ENCODE peak calls at places on chromosomes 3 and 15, in nine cellular contexts. D is AG04450; M is colonic mucosa; U is body of pancreas; F is CD4-positive, alpha-beta T cell; V is GM23338; X is foreskin fibroblast; Q is fibroblast of pulmonary artery; O is sigmoid colon. K is an unnamed sample.

GRCh38 chr3:127473244-127474024 is 117.1 kb downstream of the TPRA1 start:
- DNase-seq in F (no peak), Q (no peak), D (no peak), O (no peak), V (peak), M (no peak), U (peak), X (no peak), K (peak)

GRCh38 chr15:25248583-25249235 is 190.1 kb downstream of the UBE3A start:
- DNase-seq in D (no peak), U (peak), X (no peak), Q (no peak), M (peak), V (no peak), F (no peak), O (peak), K (no peak)

GRCh38 chr15:92653836-92654524 is 1.6 kb downstream of the FAM174B start:
- DNase-seq in V (no peak), D (no peak), M (peak), X (no peak), O (peak), F (no peak), U (peak), Q (no peak), K (no peak)

GRCh38 chr3:49500408-49501257 is 30.6 kb downstream of the DAG1 start:
- DNase-seq in M (peak), F (no peak), V (no peak), D (peak), U (peak), X (peak), O (peak), Q (peak), K (peak)

GRCh38 chr3:84984429-84984828 is 25.6 kb downstream of the CADM2 start:
- DNase-seq in O (no peak), Q (no peak), F (no peak), M (no peak), V (no peak), X (no peak), U (no peak), D (no peak), K (no peak)

GRCh38 chr3:107365051-107365450 is 12.2 kb upstream of the CCDC54 start:
- DNase-seq in D (no peak), Q (no peak), F (no peak), V (no peak), O (no peak), M (no peak), X (no peak), U (no peak), K (no peak)

GRCh38 chr15:53759333-53759975 is at the start of gene WDR72:
- DNase-seq in D (no peak), U (peak), F (no peak), Q (no peak), M (peak), V (peak), O (no peak), X (no peak), K (no peak)

GRCh38 chr15:87610366-87610765 is 646.2 kb downstream of the NTRK3 start:
- DNase-seq in U (no peak), D (no peak), M (no peak), Q (peak), X (no peak), V (no peak), F (no peak), O (no peak), K (no peak)

GRCh38 chr3:78970656-78971055 is 797.1 kb downstream of the ROBO1 start:
- DNase-seq in U (no peak), O (no peak), X (no peak), F (no peak), Q (no peak), D (no peak), V (no peak), M (no peak), K (no peak)

GRCh38 chr15:37682304-37682703 is 252.1 kb upstream of the TMCO5A start:
- DNase-seq in O (no peak), Q (peak), V (peak), F (no peak), X (peak), D (no peak), U (no peak), M (no peak), K (peak)

DNA sequence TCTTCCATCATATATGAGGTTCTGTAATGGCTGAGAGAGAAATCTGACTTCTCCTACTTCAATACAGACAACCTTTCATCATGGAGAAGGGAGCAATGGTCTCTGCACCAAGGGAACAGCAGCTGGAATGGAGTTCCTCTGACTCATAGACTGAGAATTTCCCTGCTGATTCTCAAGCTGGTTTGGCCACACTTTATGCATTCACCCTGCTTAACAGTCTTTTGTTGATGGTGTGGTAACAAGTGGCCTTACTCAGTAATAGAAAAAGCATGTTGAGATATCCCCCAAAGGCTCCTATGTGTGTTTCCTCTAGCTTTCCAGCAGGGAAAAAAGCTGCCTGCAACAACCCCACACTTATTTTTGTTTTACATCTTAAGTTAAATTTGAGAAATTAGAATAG is 138.1 kb downstream of the GREM1 start:
- DNase-seq in X (peak), D (peak), V (peak), Q (peak), U (no peak), M (no peak), F (no peak), O (no peak), K (peak)
- TF ChIP-seq CTCF in X (no peak), D (peak), V (no peak), Q (peak), U (no peak), M (no peak), F (no peak), O (no peak), K (no peak)

GRCh38 chr15:100595964-100596363 is 6.0 kb downstream of the LINS1 start:
- DNase-seq in X (no peak), Q (no peak), V (no peak), U (no peak), M (no peak), D (no peak), O (no peak), F (no peak), K (no peak)

GRCh38 chr15:100596792-100597191 is 5.2 kb downstream of the LINS1 start:
- DNase-seq in M (peak), F (peak), D (no peak), U (peak), Q (peak), O (no peak), V (no peak), X (no peak), K (peak)

GRCh38 chr15:100593431-100593830 is 8.6 kb downstream of the LINS1 start:
- DNase-seq in F (no peak), M (no peak), O (no peak), X (no peak), V (no peak), Q (no peak), U (no peak), D (no peak), K (no peak)

GRCh38 chr15:100591835-100592234 is 10.1 kb downstream of the LINS1 start:
- DNase-seq in O (no peak), U (no peak), X (no peak), M (no peak), V (no peak), D (no peak), Q (no peak), F (no peak), K (no peak)

DNA sequence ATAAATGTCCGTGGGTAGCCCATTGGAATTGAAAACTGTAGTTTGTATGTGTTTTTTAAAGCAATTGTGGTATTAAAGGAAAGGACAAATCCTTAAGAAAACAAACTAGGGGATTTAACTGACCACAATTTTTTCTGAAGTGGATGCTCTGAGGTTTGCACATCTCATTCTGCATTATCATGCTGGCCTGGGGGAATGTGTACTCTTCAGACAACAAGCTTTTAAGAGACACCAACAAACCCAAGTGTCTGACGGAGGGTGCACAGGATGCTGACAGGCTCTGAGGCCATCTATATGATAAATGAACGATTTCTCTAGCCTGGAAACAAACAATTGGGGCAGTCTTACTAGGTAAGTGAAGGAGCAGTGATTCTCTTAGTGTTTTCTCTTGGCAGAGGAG is 9.1 kb downstream of the LINS1 start:
- DNase-seq in X (peak), D (no peak), F (no peak), Q (no peak), O (no peak), M (no peak), U (no peak), V (no peak), K (no peak)
- TF ChIP-seq CTCF in X (no peak), D (no peak), F (no peak), Q (no peak), O (no peak), M (no peak), U (no peak), V (no peak), K (no peak)

DNA sequence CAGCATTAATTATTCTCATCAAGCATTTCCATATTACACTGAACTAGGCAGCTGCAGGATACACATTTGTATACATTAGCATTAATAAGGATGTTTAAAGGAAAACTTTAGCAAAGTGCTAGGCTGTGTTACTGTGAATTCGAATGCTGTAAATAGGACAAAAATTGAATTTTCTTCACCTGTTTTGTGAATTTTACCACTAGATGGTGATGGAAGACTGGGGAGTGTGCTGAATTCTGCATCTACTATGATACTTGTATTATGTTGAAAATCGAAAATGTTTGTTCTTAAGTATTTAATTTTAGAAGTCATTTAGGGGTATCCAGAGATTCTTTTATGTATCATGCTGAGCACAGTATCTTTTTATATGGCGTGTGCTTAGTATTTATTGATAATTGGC is 12.3 kb upstream of the P2RY14 start:
- DNase-seq in X (peak), F (no peak), M (no peak), U (no peak), O (no peak), V (no peak), Q (peak), D (no peak), K (peak)
- TF ChIP-seq CTCF in X (peak), F (no peak), M (no peak), U (peak), O (no peak), V (peak), Q (peak), D (peak), K (peak)

DNA sequence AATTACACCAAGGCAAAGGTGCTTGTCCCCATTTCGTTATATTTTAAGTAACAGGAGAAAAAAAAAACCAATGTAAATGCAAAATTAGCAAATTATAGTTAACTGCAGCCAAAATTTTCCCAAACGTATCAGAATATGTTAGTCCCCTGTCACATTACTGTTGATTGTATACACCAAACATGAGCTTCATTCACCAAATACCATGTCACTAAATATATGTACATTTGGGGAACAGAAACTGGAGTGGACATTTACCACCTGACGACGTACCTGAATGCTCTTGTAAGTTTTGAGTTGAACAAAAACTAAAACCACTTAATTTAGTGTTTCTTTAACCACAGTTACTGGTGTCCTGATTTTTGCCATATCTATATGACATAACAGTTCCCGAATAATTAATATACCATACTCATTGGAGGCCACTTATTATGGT is 3.3 kb upstream of the FOXP1 start:
- DNase-seq in V (no peak), U (no peak), X (no peak), M (no peak), O (no peak), D (no peak), F (no peak), Q (no peak), K (no peak)
- TF ChIP-seq CTCF in V (no peak), U (no peak), X (no peak), M (peak), O (no peak), D (no peak), F (peak), Q (no peak), K (no peak)

GRCh38 chr3:57184516-57184915 is 15.3 kb downstream of the HESX1 start:
- DNase-seq in V (no peak), F (no peak), D (no peak), M (no peak), Q (no peak), O (no peak), X (peak), U (no peak), K (no peak)

GRCh38 chr3:57176045-57176444 is 10.9 kb upstream of the IL17RD start:
- DNase-seq in X (no peak), U (no peak), V (no peak), M (no peak), F (no peak), O (no peak), Q (no peak), D (no peak), K (no peak)

DNA sequence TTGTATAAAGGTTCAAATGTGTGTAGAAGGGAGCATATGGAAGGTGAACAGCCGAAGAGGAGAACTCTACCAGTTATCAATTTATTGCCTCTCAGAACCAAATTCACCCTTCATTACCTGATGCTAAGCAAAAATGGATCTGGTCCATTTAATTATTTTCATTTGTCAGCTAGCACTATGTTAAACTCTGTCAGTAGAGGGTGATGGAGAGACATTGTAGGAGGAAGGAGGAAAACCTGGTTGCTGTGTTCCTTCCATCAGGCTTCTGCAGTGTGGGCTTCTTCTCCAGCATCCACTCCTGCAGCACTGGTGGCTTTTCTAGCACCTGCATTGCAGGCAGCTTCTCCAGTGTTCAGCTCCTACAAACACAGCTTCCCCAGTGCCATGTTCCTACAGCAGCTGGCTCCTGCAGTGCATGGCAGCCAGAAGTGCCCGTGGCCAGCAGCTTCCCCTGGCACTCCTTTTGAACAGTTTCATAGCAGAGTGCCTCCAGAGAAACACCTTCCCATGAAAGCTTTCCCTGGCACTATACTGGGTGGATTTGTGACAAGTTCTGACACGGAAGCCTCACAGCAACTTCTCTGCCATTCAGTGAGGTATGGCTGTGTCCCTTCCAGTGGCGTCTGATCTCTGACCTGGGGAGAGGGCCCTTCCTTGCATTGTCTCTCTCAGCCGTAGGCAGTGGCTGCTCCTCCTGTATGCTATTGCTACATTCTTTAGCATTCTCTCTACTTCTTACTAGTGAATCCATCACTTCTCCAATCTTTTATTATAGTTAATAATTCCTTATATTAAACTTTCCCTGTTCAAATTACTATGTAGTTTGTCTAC is 14.6 kb upstream of the IL17RD start:
- DNase-seq in F (no peak), D (peak), X (peak), M (no peak), V (peak), U (no peak), Q (peak), O (no peak), K (peak)
- TF ChIP-seq CTCF in F (peak), D (peak), X (peak), M (no peak), V (peak), U (peak), Q (peak), O (no peak), K (peak)

GRCh38 chr3:134522541-134522940 is 36.7 kb downstream of the CEP63 start:
- DNase-seq in O (no peak), F (no peak), U (no peak), Q (no peak), X (no peak), V (no peak), M (no peak), D (no peak), K (no peak)

GRCh38 chr3:134526319-134526718 is 40.5 kb downstream of the CEP63 start:
- DNase-seq in O (no peak), D (no peak), Q (no peak), M (no peak), U (no peak), V (no peak), F (no peak), X (no peak), K (no peak)

GRCh38 chr3:134527538-134528186 is 41.8 kb downstream of the CEP63 start:
- DNase-seq in Q (no peak), F (no peak), O (no peak), X (no peak), U (no peak), D (no peak), M (no peak), V (no peak), K (no peak)

GRCh38 chr3:134525293-134525692 is 39.4 kb downstream of the CEP63 start:
- DNase-seq in O (no peak), D (no peak), V (no peak), X (no peak), M (no peak), U (no peak), F (no peak), Q (no peak), K (no peak)

GRCh38 chr3:134527037-134527436 is 41.2 kb downstream of the CEP63 start:
- DNase-seq in X (no peak), D (no peak), F (no peak), M (no peak), U (no peak), O (no peak), V (peak), Q (no peak), K (peak)
- TF ChIP-seq CTCF in X (no peak), D (peak), F (no peak), M (no peak), U (no peak), O (no peak), V (peak), Q (peak), K (peak)

K was measured in MCF 10A.